ENCODE peak calls at places on chromosomes 16 and 17, in nine cellular contexts. M, U, V, O, Z, Q, L, R and P are unnamed samples.

GRCh38 chr16:11667824-11668589 is at the start of gene SNN:
- DNase-seq in M (peak), U (peak), V (peak), O (peak), Z (peak), Q (peak), L (peak), R (peak), P (no peak)

GRCh38 chr17:73365934-73366623 is 54.3 kb upstream of the CDC42EP4 start:
- DNase-seq in M (no peak), U (no peak), V (peak), O (no peak), Z (no peak), Q (no peak), L (no peak), R (peak), P (no peak)

GRCh38 chr16:54437921-54438320 is 151.3 kb upstream of the IRX3 start:
- DNase-seq in M (no peak), U (no peak), V (no peak), O (no peak), Z (no peak), Q (peak), L (no peak), R (no peak), P (no peak)

GRCh38 chr16:8712589-8713361 is 38.4 kb downstream of the ABAT start:
- DNase-seq in M (no peak), U (no peak), V (no peak), O (no peak), Z (no peak), Q (peak), L (peak), R (no peak), P (no peak)

GRCh38 chr16:20897897-20898296 is 2.3 kb downstream of the DCUN1D3 start:
- DNase-seq in M (no peak), U (no peak), V (no peak), O (no peak), Z (no peak), Q (no peak), L (no peak), R (no peak), P (no peak)

GRCh38 chr16:53952215-53953208 is 248.6 kb downstream of the FTO start:
- DNase-seq in M (peak), U (no peak), V (peak), O (no peak), Z (no peak), Q (no peak), L (peak), R (no peak), P (peak)

GRCh38 chr17:8105957-8106398 is 12.3 kb downstream of the ALOXE3 start:
- DNase-seq in M (no peak), U (no peak), V (no peak), O (no peak), Z (no peak), Q (peak), L (no peak), R (no peak), P (no peak)

GRCh38 chr17:67187927-67188326 is 57.1 kb downstream of the HELZ start:
- DNase-seq in M (no peak), U (no peak), V (no peak), O (no peak), Z (no peak), Q (no peak), L (no peak), R (no peak), P (no peak)

GRCh38 chr17:82922646-82923045 is 82.8 kb upstream of the ZNF750 start:
- DNase-seq in M (no peak), U (no peak), V (no peak), O (no peak), Z (no peak), Q (no peak), L (no peak), R (no peak), P (no peak)

GRCh38 chr16:85583491-85584181 is 29.5 kb upstream of the GSE1 start:
- DNase-seq in M (no peak), U (peak), V (peak), O (peak), Z (peak), Q (no peak), L (no peak), R (no peak), P (no peak)

GRCh38 chr17:81733507-81734404 is 21.7 kb downstream of the SLC25A10 start:
- DNase-seq in M (peak), U (peak), V (peak), O (no peak), Z (peak), Q (peak), L (peak), R (peak), P (no peak)

GRCh38 chr17:9026741-9027140 is 5.4 kb downstream of the NTN1 start:
- DNase-seq in M (no peak), U (no peak), V (no peak), O (no peak), Z (no peak), Q (no peak), L (no peak), R (no peak), P (no peak)

GRCh38 chr17:66268247-66268927 is 34.0 kb upstream of the PRKCA start:
- DNase-seq in M (peak), U (peak), V (peak), O (peak), Z (peak), Q (no peak), L (no peak), R (no peak), P (peak)

GRCh38 chr17:35729405-35729833 is 2.0 kb upstream of the RASL10B start:
- DNase-seq in M (no peak), U (no peak), V (no peak), O (no peak), Z (no peak), Q (peak), L (no peak), R (no peak), P (no peak)